ENCODE peak calls at places on chromosomes 3 and 15, in six cellular contexts. R, U, Z, V, D and P are unnamed samples.

GRCh38 chr15:85865070-85865684 is 70.5 kb upstream of the KLHL25 start:
- DNase-seq in R (no peak), U (peak), Z (no peak), V (no peak), D (no peak), P (peak)

GRCh38 chr3:127677541-127678314 is 5.0 kb downstream of the ABTB1 start:
- DNase-seq in R (no peak), U (no peak), Z (no peak), V (peak), D (no peak), P (no peak)

GRCh38 chr3:196971094-196971698 is 2.6 kb upstream of the PIGZ start:
- DNase-seq in R (no peak), U (no peak), Z (peak), V (no peak), D (no peak), P (no peak)

GRCh38 chr15:36737430-36737891 is 158.0 kb downstream of the CDIN1 start:
- DNase-seq in R (no peak), U (no peak), Z (peak), V (no peak), D (no peak), P (no peak)

GRCh38 chr3:39109086-39109485 is 1.6 kb downstream of the TTC21A start:
- DNase-seq in R (no peak), U (no peak), Z (no peak), V (no peak), D (no peak), P (no peak)

GRCh38 chr3:99875573-99875924 is 57.9 kb downstream of the CMSS1 start:
- DNase-seq in R (no peak), U (peak), Z (peak), V (no peak), D (no peak), P (no peak)

GRCh38 chr15:76340802-76341365 is 4.3 kb downstream of the ISL2 start:
- DNase-seq in R (no peak), U (no peak), Z (no peak), V (no peak), D (no peak), P (no peak)

GRCh38 chr3:143971367-143972154 is at the start of gene DIPK2A:
- DNase-seq in R (peak), U (peak), Z (peak), V (peak), D (peak), P (peak)

GRCh38 chr15:66234798-66235197 is 18.8 kb downstream of the MEGF11 start:
- DNase-seq in R (no peak), U (no peak), Z (no peak), V (no peak), D (no peak), P (no peak)

GRCh38 chr3:18194431-18194830 is 230.7 kb downstream of the SATB1 start:
- DNase-seq in R (no peak), U (no peak), Z (no peak), V (no peak), D (no peak), P (no peak)

GRCh38 chr3:18351823-18352744 is 73.1 kb downstream of the SATB1 start:
- DNase-seq in R (no peak), U (no peak), Z (no peak), V (no peak), D (no peak), P (no peak)

GRCh38 chr3:184727357-184728060 is 15.6 kb upstream of the MAGEF1 start:
- DNase-seq in R (peak), U (peak), Z (peak), V (peak), D (peak), P (no peak)

GRCh38 chr3:47347217-47347801 is 33.5 kb upstream of the PTPN23 start:
- DNase-seq in R (no peak), U (peak), Z (peak), V (no peak), D (no peak), P (no peak)

GRCh38 chr3:16026753-16027152 is 147.7 kb upstream of the GALNT15 start:
- DNase-seq in R (no peak), U (no peak), Z (no peak), V (no peak), D (no peak), P (no peak)

GRCh38 chr3:87218560-87218959 is 8.5 kb upstream of the CHMP2B start:
- DNase-seq in R (no peak), U (no peak), Z (no peak), V (no peak), D (no peak), P (no peak)